ENCODE peak calls at places on chromosomes 4 and X, in six cellular contexts. S, E, P, X, N and O are unnamed samples.

GRCh38 chr4:182448281-182449151 is 205.3 kb downstream of the TENM3 start:
- DNase-seq in N (peak; percentile 91), S (peak; percentile 96), P (peak; percentile 89), E (peak; percentile 24), X (peak; percentile 94), O (peak; percentile 76)

GRCh38 chr4:2266181-2266580 is 4.3 kb upstream of the MXD4 start:
- DNase-seq in S (peak; percentile 89), X (no peak), E (no peak), P (no peak), N (peak; percentile 77), O (no peak)

GRCh38 chr4:76066546-76066945 is 8.0 kb upstream of the ART3 start:
- DNase-seq in E (no peak), P (no peak), X (no peak), N (no peak), S (no peak), O (no peak)

GRCh38 chr4:159881158-159881557 is 778.3 kb downstream of the RAPGEF2 start:
- DNase-seq in X (no peak), N (no peak), P (no peak), S (no peak), E (no peak), O (no peak)

GRCh38 chrX:1389181-1389992 is 2.5 kb downstream of the SLC25A6 start:
- DNase-seq in P (no peak), N (peak; percentile 5), S (peak; percentile 38), X (peak; percentile 6), E (peak; percentile 3), O (no peak)

GRCh38 chr4:168880087-168880675 is 129.9 kb downstream of the CBR4 start:
- DNase-seq in X (no peak), S (no peak), E (no peak), N (no peak), P (no peak), O (no peak)

GRCh38 chr4:566508-567295 is 9.4 kb downstream of the TMEM271 start:
- DNase-seq in N (no peak), S (no peak), X (no peak), P (peak; percentile 47), E (no peak), O (no peak)

GRCh38 chr4:165096776-165097175 is 15.9 kb downstream of the TMEM192 start:
- DNase-seq in X (no peak), N (no peak), E (peak; percentile 7), S (no peak), P (no peak), O (no peak)